ENCODE peak calls at places on chromosome X, in eight cellular contexts. I is EL; K is DMS53; O is GM23248; J is RWPE1; H is CD8-positive, alpha-beta T cell; X is CD8-positive, alpha-beta memory T cell; M is NB4. Q is an unnamed sample.

GRCh38 chrX:86148024-86148511 is at the start of gene DACH2:
- DNase-seq in M (no peak), J (peak; percentile 60), K (peak; percentile 95), H (peak; percentile 10), O (peak; percentile 49), I (peak; percentile 37), X (peak; percentile 48), Q (peak; percentile 56)

GRCh38 chrX:39809326-39809725 is 288.4 kb downstream of the BCOR start:
- DNase-seq in M (peak; percentile 41), I (peak; percentile 79), K (no peak), H (no peak), X (no peak), O (peak; percentile 85), J (peak; percentile 44), Q (peak; percentile 82)

GRCh38 chrX:101206471-101206870 is 13.1 kb upstream of the DRP2 start:
- DNase-seq in X (no peak), I (peak; percentile 48), M (peak; percentile 48), O (peak; percentile 60), K (peak; percentile 73), H (no peak), J (peak; percentile 22), Q (peak; percentile 58)

GRCh38 chrX:97751735-97752134 is 868.0 kb downstream of the RPA4 start:
- DNase-seq in O (no peak), M (no peak), X (no peak), I (no peak), J (peak; percentile 26), H (no peak), K (no peak), Q (no peak)

GRCh38 chrX:153875391-153876111 is 10.4 kb downstream of the L1CAM start:
- DNase-seq in X (peak; percentile 79), K (peak; percentile 44), O (peak; percentile 43), M (peak; percentile 66), H (peak; percentile 70), I (peak; percentile 27), J (peak; percentile 51), Q (peak; percentile 39)

GRCh38 chrX:81120936-81121351 is 80.8 kb downstream of the HMGN5 start:
- DNase-seq in O (peak; percentile 74), I (peak; percentile 48), X (peak; percentile 47), M (peak; percentile 71), H (peak; percentile 22), J (peak; percentile 24), K (peak; percentile 85), Q (peak; percentile 75)

GRCh38 chrX:72003811-72004750 is 93.4 kb downstream of the NHSL2 start:
- DNase-seq in O (peak; percentile 44), K (peak; percentile 73), H (no peak), I (peak; percentile 2), X (no peak), J (no peak), M (peak; percentile 27), Q (peak; percentile 43)

GRCh38 chrX:39905475-39905889 is 192.3 kb downstream of the BCOR start:
- DNase-seq in M (no peak), K (peak; percentile 46), I (no peak), O (no peak), H (no peak), J (no peak), X (no peak), Q (no peak)

GRCh38 chrX:134725103-134725690 is 66.9 kb upstream of the PLAC1 start:
- DNase-seq in X (no peak), M (no peak), H (no peak), I (no peak), K (no peak), O (no peak), J (no peak), Q (no peak)

GRCh38 chrX:34300871-34301270 is 168.8 kb upstream of the FAM47A start:
- DNase-seq in J (peak; percentile 1), I (peak; percentile 8), O (peak; percentile 28), X (no peak), M (peak; percentile 73), K (peak; percentile 76), H (no peak), Q (peak; percentile 39)

GRCh38 chrX:71622347-71623104 is 4.2 kb upstream of the CXCR3 start:
- DNase-seq in I (peak; percentile 66), H (peak; percentile 61), M (peak; percentile 78), X (peak; percentile 90), J (peak; percentile 42), O (peak; percentile 78), K (peak; percentile 92), Q (peak; percentile 64)

GRCh38 chrX:45842916-45843315 is 642.2 kb upstream of the DIPK2B start:
- DNase-seq in J (no peak), K (no peak), X (no peak), O (peak; percentile 35), H (no peak), M (no peak), I (peak; percentile 44), Q (no peak)

GRCh38 chrX:139924069-139924695 is 8.7 kb downstream of the ATP11C start:
- DNase-seq in K (peak; percentile 31), M (peak; percentile 4), I (no peak), O (no peak), J (no peak), X (no peak), H (no peak), Q (peak; percentile 13)

GRCh38 chrX:10513974-10514373 is 106.4 kb downstream of the MID1 start:
- DNase-seq in X (no peak), I (no peak), K (peak; percentile 1), J (no peak), O (no peak), H (no peak), M (peak; percentile 2), Q (no peak)

GRCh38 chrX:65587616-65588526 is 53.3 kb upstream of the LAS1L start:
- DNase-seq in I (peak; percentile 63), K (peak; percentile 11), X (no peak), J (peak; percentile 53), O (peak; percentile 74), M (no peak), H (no peak), Q (no peak)

GRCh38 chrX:49291615-49292337 is 11.7 kb upstream of the GAGE10 start:
- DNase-seq in I (peak; percentile 55), H (peak; percentile 68), O (peak; percentile 58), J (no peak), K (peak; percentile 73), M (peak; percentile 74), X (peak; percentile 80), Q (peak; percentile 38)

GRCh38 chrX:18997916-18998315 is 14.0 kb upstream of the PHKA2 start:
- DNase-seq in X (no peak), O (peak; percentile 40), H (no peak), K (no peak), J (no peak), I (no peak), M (no peak), Q (peak; percentile 13)

GRCh38 chrX:119604778-119605177 is 1.4 kb downstream of the NKRF start:
- DNase-seq in M (no peak), H (no peak), X (no peak), I (no peak), J (no peak), O (peak; percentile 30), K (no peak), Q (no peak)

GRCh38 chrX:20361890-20362262 is 95.2 kb upstream of the RPS6KA3 start:
- DNase-seq in H (no peak), I (peak; percentile 77), J (peak; percentile 7), X (no peak), M (no peak), O (peak; percentile 75), K (peak; percentile 90), Q (peak; percentile 79)

GRCh38 chrX:3345281-3346081 is 971 bp downstream of the MXRA5 start:
- DNase-seq in O (peak; percentile 72), J (peak; percentile 38), K (no peak), X (no peak), I (peak; percentile 26), M (no peak), H (no peak), Q (peak; percentile 74)

GRCh38 chrX:48913605-48914366 is 2.3 kb upstream of the SLC35A2 start:
- DNase-seq in O (no peak), H (no peak), J (no peak), M (no peak), K (no peak), I (no peak), X (no peak), Q (no peak)

Q was measured in mesenchymal stem cell.